ENCODE peak calls at places on chromosome 3, in four cellular contexts. P, T, O and L are unnamed samples.

GRCh38 chr3:86785381-86785780 is 205.6 kb downstream of the VGLL3 start:
- DNase-seq in T (no peak), P (no peak), O (no peak), L (no peak)

GRCh38 chr3:187368251-187368733 is at the start of gene RTP4:
- DNase-seq in T (no peak), O (peak; percentile 37), P (peak; percentile 82), L (no peak)

GRCh38 chr3:107421881-107422280 is 44.6 kb downstream of the CCDC54 start:
- DNase-seq in P (no peak), T (no peak), O (no peak), L (no peak)

GRCh38 chr3:84967767-84968581 is 9.2 kb downstream of the CADM2 start:
- DNase-seq in O (no peak), T (no peak), P (no peak), L (no peak)

GRCh38 chr3:52535411-52536111 is 844 bp upstream of the UQCC5 start:
- DNase-seq in P (no peak), O (no peak), T (no peak), L (no peak)

GRCh38 chr3:3031358-3031757 is 78.8 kb downstream of the IL5RA start:
- DNase-seq in T (no peak), O (no peak), P (no peak), L (no peak)

GRCh38 chr3:174398761-174399160 is 460.4 kb upstream of the NAALADL2 start:
- DNase-seq in T (no peak), P (no peak), O (no peak), L (no peak)

GRCh38 chr3:145557405-145557804 is 603.6 kb downstream of the PLOD2 start:
- DNase-seq in P (no peak), T (no peak), O (no peak), L (peak; percentile 4)

GRCh38 chr3:170480111-170480510 is 61.4 kb downstream of the CLDN11 start:
- DNase-seq in T (no peak), O (no peak), P (no peak), L (no peak)

GRCh38 chr3:156642750-156643728 is 31.4 kb upstream of the TIPARP start:
- DNase-seq in T (peak; percentile 17), P (no peak), O (no peak), L (no peak)
- TF ChIP-seq FOXK2 in T (no peak), P (no peak), O (no peak), L (no peak)

GRCh38 chr3:73781536-73781935 is 156.8 kb upstream of the PDZRN3 start:
- DNase-seq in T (no peak), P (no peak), O (no peak), L (no peak)
- TF ChIP-seq FOXK2 in T (no peak), P (no peak), O (no peak), L (no peak)

DNA sequence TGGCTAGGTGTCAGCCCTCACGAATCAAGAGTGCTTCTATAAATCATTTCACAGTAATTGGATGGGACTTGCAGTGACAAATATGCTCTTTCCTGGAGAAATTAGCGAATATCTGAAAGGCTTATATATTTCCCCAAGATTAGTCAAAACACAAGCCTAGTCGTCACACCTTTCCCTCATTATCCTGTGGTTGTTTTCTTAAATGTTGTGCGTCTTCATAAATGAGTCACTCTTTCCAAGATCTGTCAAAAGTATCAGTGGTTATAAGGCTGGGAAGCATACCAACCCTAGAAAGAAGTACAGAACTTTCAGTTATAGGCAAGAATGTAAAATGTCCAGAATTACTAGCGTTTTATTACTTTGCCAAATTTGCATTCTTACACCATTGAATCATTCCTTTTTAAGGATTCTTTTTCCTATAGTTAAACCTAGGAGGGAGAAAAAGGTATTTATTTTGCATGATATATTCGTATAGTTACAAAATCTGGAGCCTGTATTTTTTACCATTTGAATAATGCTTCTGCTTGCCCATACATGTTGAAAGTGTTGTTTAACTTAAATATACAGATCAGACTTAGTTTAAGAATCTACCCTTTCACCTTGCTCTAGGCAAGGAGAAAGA is 33.6 kb downstream of the TMEM212 start:
- DNase-seq in T (no peak), O (no peak), P (no peak), L (no peak)
- TF ChIP-seq FOXK2 in T (no peak), O (no peak), P (no peak), L (no peak)

GRCh38 chr3:83849331-83849730 is 1109.5 kb upstream of the CADM2 start:
- DNase-seq in P (no peak), O (no peak), T (no peak), L (no peak)

GRCh38 chr3:83842511-83842910 is 1116.3 kb upstream of the CADM2 start:
- DNase-seq in T (no peak), P (no peak), O (no peak), L (no peak)

DNA sequence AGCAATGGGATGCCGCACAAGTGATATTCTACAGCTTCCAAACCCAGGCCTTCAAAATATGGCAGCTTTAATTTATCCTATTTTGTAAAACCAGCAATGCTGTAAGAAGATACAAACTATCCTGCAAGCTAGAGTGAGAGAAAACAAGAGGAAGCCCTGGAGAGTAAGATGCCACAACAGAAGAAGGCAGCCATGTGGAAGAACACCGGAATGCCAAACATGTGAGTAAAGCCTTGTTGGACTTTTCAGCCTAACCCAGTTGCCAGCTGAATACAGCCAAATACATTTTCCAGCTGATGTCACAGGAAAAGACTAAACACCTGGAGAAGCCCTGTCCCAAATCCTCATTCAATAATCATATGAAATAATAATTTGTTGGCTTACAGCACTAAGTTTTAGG is 1115.1 kb upstream of the CADM2 start:
- DNase-seq in P (no peak), O (no peak), T (no peak), L (no peak)
- TF ChIP-seq FOXK2 in P (no peak), O (no peak), T (no peak), L (no peak)

GRCh38 chr3:134803652-134804051 is 8.6 kb downstream of the EPHB1 start:
- DNase-seq in O (no peak), P (no peak), T (no peak), L (no peak)

GRCh38 chr3:134804508-134805480 is 9.7 kb downstream of the EPHB1 start:
- DNase-seq in O (no peak), P (no peak), T (no peak), L (no peak)

GRCh38 chr3:134801204-134801958 is 6.3 kb downstream of the EPHB1 start:
- DNase-seq in P (no peak), T (no peak), O (no peak), L (no peak)

GRCh38 chr3:134802428-134803050 is 7.5 kb downstream of the EPHB1 start:
- DNase-seq in O (no peak), T (no peak), P (no peak), L (no peak)

DNA sequence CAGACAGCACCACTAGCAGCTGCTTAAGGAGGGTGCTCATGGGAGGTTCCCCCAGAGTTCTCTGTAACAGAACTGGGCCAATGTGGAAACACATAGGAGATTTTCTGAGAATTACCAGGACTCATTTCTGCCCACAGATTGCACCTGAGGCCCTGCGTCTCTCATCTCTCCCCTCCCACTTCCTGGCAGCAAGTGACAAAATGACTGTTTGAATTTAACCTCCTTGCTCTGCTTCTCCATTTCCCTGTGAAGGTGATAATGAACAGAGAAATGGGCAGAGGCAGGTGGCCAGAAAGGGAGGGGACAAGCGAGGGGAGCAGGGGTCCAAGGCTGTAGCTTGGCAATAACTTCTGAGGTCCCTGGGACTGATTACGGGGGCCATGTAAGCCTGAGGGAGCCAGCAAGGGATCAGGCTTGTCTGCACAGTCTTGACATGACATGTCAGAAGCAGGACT is 8.0 kb downstream of the EPHB1 start:
- DNase-seq in P (peak; percentile 64), O (no peak), T (no peak), L (no peak)
- TF ChIP-seq FOXK2 in P (no peak), O (no peak), T (no peak), L (no peak)

GRCh38 chr3:125148836-125149235 is 63.7 kb downstream of the SLC12A8 start:
- DNase-seq in O (no peak), T (no peak), P (no peak), L (no peak)
- TF ChIP-seq FOXK2 in O (no peak), T (no peak), P (no peak), L (no peak)

GRCh38 chr3:16182612-16183011 is 8.1 kb downstream of the GALNT15 start:
- DNase-seq in O (no peak), P (no peak), T (no peak), L (no peak)

GRCh38 chr3:16182183-16182582 is 7.7 kb downstream of the GALNT15 start:
- DNase-seq in P (no peak), O (no peak), T (no peak), L (no peak)

GRCh38 chr3:16179771-16180736 is 5.6 kb downstream of the GALNT15 start:
- DNase-seq in T (no peak), O (peak; percentile 31), P (no peak), L (no peak)

GRCh38 chr3:16180737-16181134 is 6.3 kb downstream of the GALNT15 start:
- DNase-seq in O (no peak), T (no peak), P (no peak), L (no peak)

GRCh38 chr3:16181361-16181760 is 6.9 kb downstream of the GALNT15 start:
- DNase-seq in O (no peak), P (no peak), T (no peak), L (no peak)
- TF ChIP-seq FOXK2 in O (no peak), P (no peak), T (no peak), L (no peak)